ENCODE peak calls at places on chromosomes 2 and 18, in nine cellular contexts. B is upper lobe of right lung, L is Peyer's patch, F is vagina, N is colonic mucosa, A is heart left ventricle, H is OCI-LY7, P is GM23248, R is heart right ventricle. Y is an unnamed sample.

GRCh38 chr2:238843476-238843875 is 4.4 kb upstream of the TWIST2 start:
- DNase-seq in B (no peak), H (no peak), L (no peak), R (no peak), F (no peak), A (no peak), P (peak), N (no peak), Y (no peak)

GRCh38 chr18:76265375-76266225 is 229.4 kb downstream of the ZNF516 start:
- DNase-seq in P (peak), F (no peak), A (no peak), R (no peak), N (no peak), L (peak), H (no peak), B (peak), Y (no peak)

GRCh38 chr2:236798491-236798890 is 228.9 kb downstream of the ACKR3 start:
- DNase-seq in A (no peak), P (no peak), N (no peak), B (no peak), L (no peak), F (no peak), H (no peak), R (no peak), Y (no peak)

GRCh38 chr2:177489719-177490301 is 97.2 kb downstream of the AGPS start:
- DNase-seq in R (peak), H (peak), B (no peak), P (peak), A (no peak), F (no peak), N (no peak), L (no peak), Y (no peak)

GRCh38 chr18:29588446-29589100 is 1411.6 kb upstream of the CDH2 start:
- DNase-seq in A (no peak), P (no peak), B (no peak), N (no peak), F (no peak), L (no peak), R (no peak), H (no peak), Y (no peak)

GRCh38 chr2:109333414-109334194 is 204.6 kb downstream of the SH3RF3 start:
- DNase-seq in F (no peak), L (peak), P (peak), N (no peak), A (no peak), H (no peak), B (no peak), R (no peak), Y (no peak)

GRCh38 chr2:9229470-9229820 is 22.8 kb downstream of the ASAP2 start:
- DNase-seq in R (no peak), A (no peak), L (no peak), P (no peak), H (no peak), B (no peak), F (no peak), N (no peak), Y (no peak)

GRCh38 chr2:101781730-101782426 is 84.4 kb downstream of the MAP4K4 start:
- DNase-seq in L (no peak), H (peak), P (no peak), A (no peak), F (no peak), R (no peak), B (no peak), N (no peak), Y (no peak)

GRCh38 chr18:67410671-67411070 is 105.8 kb downstream of the DSEL start:
- DNase-seq in R (no peak), B (no peak), L (no peak), H (no peak), A (no peak), F (no peak), N (no peak), P (peak), Y (no peak)

GRCh38 chr2:135875491-135876065 is 665 bp downstream of the MCM6 start:
- DNase-seq in R (peak), P (peak), H (peak), F (peak), A (peak), N (peak), L (peak), B (peak), Y (peak)

GRCh38 chr18:59340312-59340711 is 18.8 kb downstream of the LMAN1 start:
- DNase-seq in N (no peak), B (no peak), A (no peak), H (no peak), F (no peak), P (no peak), R (no peak), L (no peak), Y (no peak)

GRCh38 chr2:173734686-173735308 is 230.4 kb downstream of the SP3 start:
- DNase-seq in P (no peak), L (no peak), H (no peak), F (no peak), B (no peak), A (no peak), N (no peak), R (no peak), Y (no peak)

GRCh38 chr2:29719626-29720025 is 201.8 kb downstream of the ALK start:
- DNase-seq in A (no peak), B (no peak), F (no peak), R (no peak), P (no peak), H (no peak), L (no peak), N (no peak), Y (no peak)

DNA sequence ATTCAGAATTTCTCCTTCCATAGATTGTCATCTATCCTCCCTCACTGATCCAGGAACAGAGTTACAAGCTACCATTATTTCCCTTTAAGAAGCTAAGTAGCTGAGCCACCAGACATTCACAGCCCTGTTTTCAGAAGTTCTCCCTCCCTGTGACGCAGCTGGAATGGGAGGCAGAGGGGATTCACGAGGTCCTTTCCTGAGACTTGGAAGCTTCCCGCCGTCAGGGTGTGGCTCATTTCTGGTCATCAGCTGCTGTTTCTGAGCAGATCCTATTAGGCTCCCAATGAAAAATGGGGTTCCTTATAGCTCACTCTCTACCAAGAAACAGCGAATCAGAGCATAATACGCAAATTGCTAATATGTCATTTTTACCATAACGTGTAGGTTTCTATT is 559.4 kb upstream of the ID2 start:
- DNase-seq in A (no peak), R (peak), B (no peak), P (peak), N (no peak), H (no peak), L (no peak), F (no peak), Y (no peak)
- H3K27ac ChIP-seq in A (no peak), R (no peak), B (no peak), P (peak), N (no peak), H (no peak), L (no peak), F (peak), Y (no peak)

GRCh38 chr2:113085542-113085941 is 17.8 kb downstream of the IL1F10 start:
- DNase-seq in L (no peak), B (no peak), A (no peak), P (no peak), H (no peak), F (no peak), R (no peak), N (no peak), Y (no peak)
- H3K27ac ChIP-seq in L (no peak), B (no peak), A (no peak), P (no peak), H (no peak), F (no peak), R (no peak), N (no peak), Y (no peak)

GRCh38 chr2:138267161-138267901 is 234.2 kb upstream of the SPOPL start:
- DNase-seq in H (no peak), A (no peak), B (no peak), P (peak), F (no peak), R (no peak), L (no peak), N (no peak), Y (no peak)
- H3K27ac ChIP-seq in H (no peak), A (no peak), B (no peak), P (peak), F (no peak), R (no peak), L (no peak), N (no peak), Y (no peak)

GRCh38 chr2:127650785-127651380 is 4.9 kb downstream of the GPR17 start:
- DNase-seq in R (no peak), H (no peak), A (peak), L (no peak), P (peak), B (no peak), N (no peak), F (no peak), Y (no peak)
- H3K27ac ChIP-seq in R (peak), H (no peak), A (peak), L (no peak), P (no peak), B (no peak), N (no peak), F (no peak), Y (peak)

DNA sequence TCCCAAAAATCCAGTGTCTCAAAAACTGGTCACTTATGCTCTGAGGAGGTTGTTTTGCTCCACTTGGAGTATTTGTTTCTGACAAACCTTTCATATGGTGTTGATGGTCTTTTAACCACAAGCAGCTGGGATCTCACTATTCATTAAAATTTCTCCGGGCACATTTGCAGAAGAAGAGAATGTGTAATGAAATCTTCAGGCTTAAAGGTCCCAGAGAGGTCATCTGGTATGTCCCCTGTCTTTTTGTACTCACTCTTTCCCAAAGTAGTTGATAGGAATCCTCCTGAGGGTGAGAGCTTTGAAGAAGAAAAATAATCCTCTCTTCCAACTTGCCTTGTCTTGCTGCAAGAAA is 430.8 kb downstream of the SETBP1 start:
- DNase-seq in F (no peak), B (no peak), H (no peak), A (no peak), N (no peak), R (no peak), L (no peak), P (no peak), Y (no peak)
- H3K27ac ChIP-seq in F (peak), B (no peak), H (no peak), A (no peak), N (no peak), R (no peak), L (no peak), P (no peak), Y (no peak)

DNA sequence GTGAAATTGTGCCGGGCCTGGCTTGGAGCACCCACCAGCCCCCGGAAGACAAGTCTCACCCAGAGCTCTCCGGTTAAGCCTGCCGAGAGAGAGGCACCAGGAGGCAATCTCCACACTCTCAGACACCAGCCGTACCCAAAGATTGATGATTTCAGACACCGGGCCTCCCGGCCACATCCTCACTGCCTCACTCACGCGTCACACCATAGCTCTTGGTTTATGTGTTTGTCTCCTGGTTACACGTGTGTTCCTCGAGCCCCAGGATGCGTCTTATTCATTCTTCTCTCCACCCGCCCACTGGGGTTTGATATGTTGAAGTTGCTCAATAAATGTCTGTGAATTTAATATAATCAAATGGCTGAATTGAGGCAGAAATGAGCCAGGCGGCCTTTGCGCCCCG is 203.8 kb downstream of the KLHL29 start:
- DNase-seq in R (no peak), N (no peak), H (no peak), A (no peak), P (no peak), F (no peak), B (peak), L (no peak), Y (no peak)
- H3K27ac ChIP-seq in R (no peak), N (no peak), H (no peak), A (no peak), P (no peak), F (no peak), B (no peak), L (no peak), Y (no peak)

GRCh38 chr2:20571231-20571630 is 79.7 kb downstream of the HS1BP3 start:
- DNase-seq in A (peak), B (peak), L (no peak), F (no peak), P (no peak), H (no peak), R (no peak), N (no peak), Y (no peak)
- H3K27ac ChIP-seq in A (peak), B (peak), L (peak), F (peak), P (no peak), H (no peak), R (peak), N (no peak), Y (no peak)

GRCh38 chr2:74552914-74553811 is 579 bp downstream of the LOXL3 start:
- DNase-seq in L (no peak), P (peak), A (peak), F (no peak), N (no peak), B (no peak), R (no peak), H (no peak), Y (no peak)
- H3K27ac ChIP-seq in L (peak), P (peak), A (peak), F (peak), N (peak), B (no peak), R (peak), H (no peak), Y (no peak)

Y was measured in DND-41.